ENCODE peak calls at places on chromosomes 7 and 10, in six cellular contexts. One of them, this sample, is unnamed.

GRCh38 chr7:137328389-137329120 is 15.0 kb downstream of the PTN start:
- DNase-seq in neural progenitor cell: peak
- DNase-seq in HFF-Myc: no peak
- DNase-seq in Caco-2: no peak
- DNase-seq in OCI-LY7: no peak
- DNase-seq in astrocyte of the cerebellum: no peak
- DNase-seq in this sample: no peak

GRCh38 chr7:103540338-103540737 is 94.3 kb upstream of the SLC26A5 start:
- DNase-seq in astrocyte of the cerebellum: no peak
- DNase-seq in Caco-2: no peak
- DNase-seq in HFF-Myc: no peak
- DNase-seq in neural progenitor cell: no peak
- DNase-seq in OCI-LY7: no peak
- DNase-seq in this sample: no peak

GRCh38 chr10:95475827-95476481 is 85.2 kb downstream of the SORBS1 start:
- DNase-seq in neural progenitor cell: no peak
- DNase-seq in HFF-Myc: no peak
- DNase-seq in astrocyte of the cerebellum: no peak
- DNase-seq in OCI-LY7: no peak
- DNase-seq in Caco-2: peak
- DNase-seq in this sample: no peak

GRCh38 chr7:105952917-105953595 is 10.0 kb upstream of the CDHR3 start:
- DNase-seq in astrocyte of the cerebellum: no peak
- DNase-seq in OCI-LY7: no peak
- DNase-seq in neural progenitor cell: no peak
- DNase-seq in Caco-2: no peak
- DNase-seq in HFF-Myc: no peak
- DNase-seq in this sample: no peak

GRCh38 chr7:86930554-86931307 is 128.7 kb downstream of the ELAPOR2 start:
- DNase-seq in HFF-Myc: no peak
- DNase-seq in OCI-LY7: no peak
- DNase-seq in astrocyte of the cerebellum: no peak
- DNase-seq in Caco-2: no peak
- DNase-seq in neural progenitor cell: no peak
- DNase-seq in this sample: no peak

GRCh38 chr7:620052-620451 is 100.4 kb upstream of the PDGFA start:
- DNase-seq in Caco-2: no peak
- DNase-seq in HFF-Myc: no peak
- DNase-seq in OCI-LY7: no peak
- DNase-seq in neural progenitor cell: no peak
- DNase-seq in astrocyte of the cerebellum: peak
- DNase-seq in this sample: peak

GRCh38 chr10:12419279-12419847 is 70.0 kb downstream of the CAMK1D start:
- DNase-seq in Caco-2: peak
- DNase-seq in astrocyte of the cerebellum: peak
- DNase-seq in OCI-LY7: no peak
- DNase-seq in neural progenitor cell: no peak
- DNase-seq in HFF-Myc: peak
- DNase-seq in this sample: peak

GRCh38 chr10:16425449-16425848 is 11.4 kb upstream of the PTER start:
- DNase-seq in astrocyte of the cerebellum: no peak
- DNase-seq in HFF-Myc: no peak
- DNase-seq in Caco-2: no peak
- DNase-seq in OCI-LY7: no peak
- DNase-seq in neural progenitor cell: no peak
- DNase-seq in this sample: no peak

GRCh38 chr10:3122486-3123205 is 49.9 kb downstream of the PITRM1 start:
- DNase-seq in OCI-LY7: no peak
- DNase-seq in Caco-2: no peak
- DNase-seq in HFF-Myc: no peak
- DNase-seq in neural progenitor cell: no peak
- DNase-seq in astrocyte of the cerebellum: no peak
- DNase-seq in this sample: no peak

GRCh38 chr10:22711373-22711772 is 3.0 kb downstream of the PIP4K2A start:
- DNase-seq in OCI-LY7: no peak
- DNase-seq in Caco-2: no peak
- DNase-seq in HFF-Myc: no peak
- DNase-seq in neural progenitor cell: no peak
- DNase-seq in astrocyte of the cerebellum: no peak
- DNase-seq in this sample: no peak

GRCh38 chr10:63256047-63256773 is 123.1 kb downstream of the NRBF2 start:
- DNase-seq in neural progenitor cell: no peak
- DNase-seq in Caco-2: no peak
- DNase-seq in HFF-Myc: no peak
- DNase-seq in astrocyte of the cerebellum: no peak
- DNase-seq in OCI-LY7: peak
- DNase-seq in this sample: no peak

GRCh38 chr7:44288381-44288685 is 37.1 kb downstream of the CAMK2B start:
- DNase-seq in neural progenitor cell: no peak
- DNase-seq in Caco-2: no peak
- DNase-seq in astrocyte of the cerebellum: no peak
- DNase-seq in OCI-LY7: no peak
- DNase-seq in HFF-Myc: no peak
- DNase-seq in this sample: no peak

GRCh38 chr7:131225619-131226101 is 102.0 kb upstream of the MKLN1 start:
- DNase-seq in Caco-2: peak
- DNase-seq in HFF-Myc: no peak
- DNase-seq in OCI-LY7: no peak
- DNase-seq in neural progenitor cell: no peak
- DNase-seq in astrocyte of the cerebellum: no peak
- DNase-seq in this sample: no peak

GRCh38 chr7:35537067-35538023 is 157.6 kb downstream of the HERPUD2 start:
- DNase-seq in OCI-LY7: peak
- DNase-seq in astrocyte of the cerebellum: peak
- DNase-seq in Caco-2: peak
- DNase-seq in HFF-Myc: peak
- DNase-seq in neural progenitor cell: peak
- DNase-seq in this sample: peak

GRCh38 chr10:29124864-29125263 is 164.0 kb upstream of the LYZL1 start:
- DNase-seq in OCI-LY7: no peak
- DNase-seq in HFF-Myc: no peak
- DNase-seq in astrocyte of the cerebellum: no peak
- DNase-seq in neural progenitor cell: no peak
- DNase-seq in Caco-2: no peak
- DNase-seq in this sample: no peak

GRCh38 chr7:128209229-128210035 is 31.6 kb upstream of the LEP start:
- DNase-seq in HFF-Myc: peak
- DNase-seq in OCI-LY7: peak
- DNase-seq in Caco-2: peak
- DNase-seq in astrocyte of the cerebellum: peak
- DNase-seq in neural progenitor cell: peak
- DNase-seq in this sample: no peak

GRCh38 chr7:2974093-2974819 is 69.4 kb downstream of the CARD11 start:
- DNase-seq in astrocyte of the cerebellum: no peak
- DNase-seq in Caco-2: peak
- DNase-seq in HFF-Myc: no peak
- DNase-seq in OCI-LY7: no peak
- DNase-seq in neural progenitor cell: no peak
- DNase-seq in this sample: no peak

GRCh38 chr10:69048103-69048502 is 39.8 kb upstream of the SRGN start:
- DNase-seq in HFF-Myc: no peak
- DNase-seq in astrocyte of the cerebellum: no peak
- DNase-seq in neural progenitor cell: no peak
- DNase-seq in Caco-2: no peak
- DNase-seq in OCI-LY7: no peak
- DNase-seq in this sample: no peak

GRCh38 chr7:59079-59825 is 133.1 kb upstream of the FAM20C start:
- DNase-seq in HFF-Myc: no peak
- DNase-seq in astrocyte of the cerebellum: no peak
- DNase-seq in Caco-2: peak
- DNase-seq in OCI-LY7: no peak
- DNase-seq in neural progenitor cell: no peak
- DNase-seq in this sample: no peak

GRCh38 chr10:86256690-86257315 is 109.8 kb downstream of the GRID1 start:
- DNase-seq in HFF-Myc: no peak
- DNase-seq in astrocyte of the cerebellum: no peak
- DNase-seq in neural progenitor cell: no peak
- DNase-seq in OCI-LY7: no peak
- DNase-seq in Caco-2: no peak
- DNase-seq in this sample: no peak

GRCh38 chr7:132251327-132251659 is 325.0 kb downstream of the PLXNA4 start:
- DNase-seq in astrocyte of the cerebellum: no peak
- DNase-seq in HFF-Myc: no peak
- DNase-seq in Caco-2: peak
- DNase-seq in OCI-LY7: no peak
- DNase-seq in neural progenitor cell: peak
- DNase-seq in this sample: peak

GRCh38 chr10:118042827-118043242 is 3.9 kb downstream of the RAB11FIP2 start:
- DNase-seq in OCI-LY7: no peak
- DNase-seq in Caco-2: no peak
- DNase-seq in neural progenitor cell: no peak
- DNase-seq in astrocyte of the cerebellum: no peak
- DNase-seq in HFF-Myc: peak
- DNase-seq in this sample: no peak

DNA sequence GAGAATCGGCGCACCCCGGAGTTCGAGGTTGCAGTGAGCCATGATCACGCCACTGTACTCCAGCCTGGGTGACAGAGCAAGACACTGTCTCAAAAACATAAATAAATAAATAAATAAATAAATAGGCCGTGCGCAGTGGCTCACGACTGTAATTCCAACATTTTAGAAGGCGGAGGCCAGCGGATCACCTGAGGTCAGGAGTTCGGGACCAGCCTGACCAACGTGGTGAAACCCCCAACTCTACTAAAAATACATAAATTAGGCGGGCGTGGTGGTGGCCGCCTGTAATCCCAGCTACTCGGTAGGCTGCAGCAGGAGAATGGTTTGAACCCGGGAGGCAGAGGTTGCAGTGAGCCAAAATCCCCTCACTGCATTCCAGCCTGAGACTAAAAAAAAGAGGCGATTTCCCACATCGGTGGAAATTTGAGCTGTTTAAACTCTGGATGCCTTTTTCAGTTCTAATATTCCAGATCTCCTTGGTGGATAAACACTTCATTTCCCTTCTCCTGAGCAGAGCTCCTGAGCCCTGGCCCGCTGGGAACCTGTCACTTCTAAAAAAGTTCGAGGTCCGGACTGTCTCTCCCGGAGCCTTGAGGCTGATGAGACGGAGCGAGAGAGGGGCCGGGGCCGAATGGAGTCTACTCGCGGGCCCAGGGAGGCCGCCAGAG is 2.0 kb upstream of the NFKB2 start:
- DNase-seq in neural progenitor cell: peak
- DNase-seq in Caco-2: no peak
- DNase-seq in OCI-LY7: no peak
- DNase-seq in astrocyte of the cerebellum: no peak
- DNase-seq in HFF-Myc: peak
- DNase-seq in this sample: no peak
- TF ChIP-seq CTCF in neural progenitor cell: no peak
- TF ChIP-seq CTCF in Caco-2: peak
- TF ChIP-seq CTCF in OCI-LY7: no peak
- TF ChIP-seq CTCF in astrocyte of the cerebellum: peak
- TF ChIP-seq CTCF in HFF-Myc: peak
- TF ChIP-seq CTCF in this sample: peak

GRCh38 chr10:24953350-24954074 is 1.1 kb upstream of the PRTFDC1 start:
- DNase-seq in neural progenitor cell: peak
- DNase-seq in Caco-2: no peak
- DNase-seq in astrocyte of the cerebellum: no peak
- DNase-seq in HFF-Myc: no peak
- DNase-seq in OCI-LY7: no peak
- DNase-seq in this sample: no peak
- H3K4me3 ChIP-seq in neural progenitor cell: peak
- H3K4me3 ChIP-seq in Caco-2: peak
- H3K4me3 ChIP-seq in astrocyte of the cerebellum: peak
- H3K4me3 ChIP-seq in HFF-Myc: peak
- H3K4me3 ChIP-seq in OCI-LY7: no peak
- H3K4me3 ChIP-seq in this sample: peak

DNA sequence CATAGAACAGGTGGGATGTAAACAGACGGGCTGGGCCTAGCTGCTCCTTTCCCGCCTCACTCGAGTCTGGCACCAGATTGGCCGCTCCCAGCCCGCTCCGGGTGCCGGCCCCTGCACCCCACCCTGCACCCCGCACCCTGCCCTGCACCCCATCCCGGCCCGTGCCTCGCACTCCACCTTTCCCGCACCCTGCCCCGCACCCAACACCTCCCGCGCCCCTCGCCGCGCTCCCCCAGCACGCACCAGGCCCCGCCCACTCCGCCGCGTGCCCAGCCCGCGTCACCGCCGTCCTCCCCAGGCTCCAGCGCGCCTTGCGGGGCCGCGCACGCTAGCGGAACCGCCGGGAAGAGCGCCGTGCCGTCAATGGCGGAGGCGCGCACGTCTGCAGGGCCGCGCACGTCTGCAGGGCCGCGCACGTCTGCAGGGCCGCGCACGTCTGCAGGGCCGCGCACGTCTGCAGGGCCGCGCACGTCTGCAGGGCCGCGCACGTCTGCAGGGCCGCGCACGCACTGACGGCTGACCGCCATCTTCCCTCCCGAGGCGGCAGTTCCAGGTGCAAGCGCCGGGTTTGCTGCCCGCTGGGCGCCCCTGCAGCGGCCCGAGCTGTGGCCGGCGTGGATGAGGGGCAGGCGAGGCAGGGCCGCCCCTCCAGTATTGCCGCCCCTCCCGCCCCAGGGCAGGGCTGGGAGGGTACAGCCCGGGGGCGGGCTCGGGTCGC is at the start of gene UBE3C:
- DNase-seq in HFF-Myc: peak
- DNase-seq in OCI-LY7: peak
- DNase-seq in neural progenitor cell: peak
- DNase-seq in astrocyte of the cerebellum: peak
- DNase-seq in Caco-2: peak
- DNase-seq in this sample: peak
- TF ChIP-seq CTCF in HFF-Myc: no peak
- TF ChIP-seq CTCF in OCI-LY7: no peak
- TF ChIP-seq CTCF in neural progenitor cell: no peak
- TF ChIP-seq CTCF in astrocyte of the cerebellum: no peak
- TF ChIP-seq CTCF in Caco-2: no peak
- TF ChIP-seq CTCF in this sample: no peak

GRCh38 chr10:92693534-92693893 is 3.8 kb downstream of the HHEX start:
- DNase-seq in Caco-2: no peak
- DNase-seq in neural progenitor cell: no peak
- DNase-seq in OCI-LY7: no peak
- DNase-seq in astrocyte of the cerebellum: no peak
- DNase-seq in HFF-Myc: no peak
- DNase-seq in this sample: no peak
- H3K4me3 ChIP-seq in Caco-2: no peak
- H3K4me3 ChIP-seq in neural progenitor cell: no peak
- H3K4me3 ChIP-seq in OCI-LY7: no peak
- H3K4me3 ChIP-seq in astrocyte of the cerebellum: no peak
- H3K4me3 ChIP-seq in HFF-Myc: peak
- H3K4me3 ChIP-seq in this sample: no peak

DNA sequence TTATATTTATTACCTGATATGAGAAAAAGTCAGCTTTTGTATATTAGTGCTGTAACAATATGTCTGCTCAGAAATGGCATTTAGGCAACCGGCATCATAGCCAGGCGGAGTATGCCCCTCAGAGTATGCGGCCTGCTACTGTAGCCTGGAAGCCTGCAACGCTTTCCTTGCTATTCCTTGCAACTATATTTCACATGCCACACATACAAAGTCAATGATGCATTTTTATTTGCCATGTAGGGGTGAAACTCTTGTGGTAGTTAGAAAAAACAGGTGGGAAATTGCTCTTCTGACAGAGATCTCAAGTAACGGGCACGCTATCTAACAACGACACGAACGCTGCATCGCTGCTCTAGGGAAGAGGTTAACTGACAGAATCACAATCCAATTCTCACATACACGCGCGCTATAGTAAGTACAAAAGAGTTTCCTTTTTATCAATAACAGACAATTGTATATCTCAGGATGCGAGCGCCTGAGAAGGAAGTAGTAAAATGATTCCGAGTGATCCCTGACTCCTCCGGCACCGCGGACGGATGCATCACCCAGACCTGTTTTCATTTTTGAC is 5.9 kb downstream of the EBF3 start:
- DNase-seq in astrocyte of the cerebellum: no peak
- DNase-seq in HFF-Myc: no peak
- DNase-seq in neural progenitor cell: peak
- DNase-seq in Caco-2: no peak
- DNase-seq in OCI-LY7: no peak
- DNase-seq in this sample: no peak
- TF ChIP-seq CTCF in astrocyte of the cerebellum: no peak
- TF ChIP-seq CTCF in HFF-Myc: no peak
- TF ChIP-seq CTCF in neural progenitor cell: peak
- TF ChIP-seq CTCF in Caco-2: no peak
- TF ChIP-seq CTCF in OCI-LY7: no peak
- TF ChIP-seq CTCF in this sample: peak

This sample was measured in retinal pigment epithelial cell.